ENCODE peak calls at places on chromosomes 6 and 20, in four cellular contexts. One of them, this sample, is unnamed.

GRCh38 chr20:5908981-5909380 is 41.4 kb downstream of the TRMT6 start:
- DNase-seq in GM12865: no peak
- DNase-seq in neural progenitor cell: no peak
- DNase-seq in GM13976: no peak
- DNase-seq in this sample: no peak

GRCh38 chr6:137921823-137922222 is 54.8 kb downstream of the TNFAIP3 start:
- DNase-seq in GM12865: peak
- DNase-seq in GM13976: no peak
- DNase-seq in neural progenitor cell: no peak
- DNase-seq in this sample: peak

GRCh38 chr20:31485450-31486339 is 10.6 kb downstream of the REM1 start:
- DNase-seq in neural progenitor cell: no peak
- DNase-seq in GM13976: no peak
- DNase-seq in GM12865: no peak
- DNase-seq in this sample: peak

GRCh38 chr6:33723576-33724085 is 12.1 kb upstream of the UQCC2 start:
- DNase-seq in GM13976: no peak
- DNase-seq in GM12865: no peak
- DNase-seq in neural progenitor cell: no peak
- DNase-seq in this sample: no peak

GRCh38 chr20:5312518-5312917 is 4.2 kb downstream of the PROKR2 start:
- DNase-seq in GM12865: no peak
- DNase-seq in neural progenitor cell: no peak
- DNase-seq in GM13976: no peak
- DNase-seq in this sample: no peak

GRCh38 chr6:45437441-45437820 is 59.7 kb upstream of the SUPT3H start:
- DNase-seq in GM12865: no peak
- DNase-seq in GM13976: no peak
- DNase-seq in neural progenitor cell: no peak
- DNase-seq in this sample: no peak

GRCh38 chr6:100175814-100176275 is 181.8 kb upstream of the MCHR2 start:
- DNase-seq in GM13976: no peak
- DNase-seq in GM12865: no peak
- DNase-seq in neural progenitor cell: no peak
- DNase-seq in this sample: no peak

GRCh38 chr6:135062735-135063134 is 8.1 kb upstream of the HBS1L start:
- DNase-seq in GM12865: no peak
- DNase-seq in neural progenitor cell: no peak
- DNase-seq in GM13976: no peak
- DNase-seq in this sample: no peak

GRCh38 chr6:56814802-56815201 is 140.1 kb upstream of the BEND6 start:
- DNase-seq in neural progenitor cell: no peak
- DNase-seq in GM13976: no peak
- DNase-seq in GM12865: no peak
- DNase-seq in this sample: no peak

GRCh38 chr6:138580801-138581200 is 81.5 kb upstream of the NHSL1 start:
- DNase-seq in GM12865: no peak
- DNase-seq in neural progenitor cell: no peak
- DNase-seq in GM13976: no peak
- DNase-seq in this sample: no peak

GRCh38 chr6:81876977-81877376 is 124.5 kb upstream of the TENT5A start:
- DNase-seq in GM13976: no peak
- DNase-seq in GM12865: no peak
- DNase-seq in neural progenitor cell: no peak
- DNase-seq in this sample: no peak

GRCh38 chr6:69391106-69391505 is 405.7 kb downstream of the LMBRD1 start:
- DNase-seq in GM12865: no peak
- DNase-seq in neural progenitor cell: no peak
- DNase-seq in GM13976: no peak
- DNase-seq in this sample: no peak

GRCh38 chr6:125951323-125951722 is 5.2 kb upstream of the HINT3 start:
- DNase-seq in neural progenitor cell: no peak
- DNase-seq in GM13976: no peak
- DNase-seq in GM12865: no peak
- DNase-seq in this sample: no peak

GRCh38 chr6:20706293-20707165 is 172.3 kb downstream of the CDKAL1 start:
- DNase-seq in neural progenitor cell: no peak
- DNase-seq in GM13976: no peak
- DNase-seq in GM12865: no peak
- DNase-seq in this sample: no peak

GRCh38 chr6:108544586-108544985 is 16.1 kb upstream of the FOXO3 start:
- DNase-seq in GM12865: no peak
- DNase-seq in neural progenitor cell: no peak
- DNase-seq in GM13976: no peak
- DNase-seq in this sample: no peak

GRCh38 chr20:21183722-21184121 is 57.8 kb downstream of the KIZ start:
- DNase-seq in GM12865: no peak
- DNase-seq in neural progenitor cell: no peak
- DNase-seq in GM13976: no peak
- DNase-seq in this sample: no peak

GRCh38 chr20:21184810-21185209 is 58.9 kb downstream of the KIZ start:
- DNase-seq in GM12865: no peak
- DNase-seq in neural progenitor cell: no peak
- DNase-seq in GM13976: no peak
- DNase-seq in this sample: no peak

GRCh38 chr20:21180248-21180647 is 54.4 kb downstream of the KIZ start:
- DNase-seq in neural progenitor cell: no peak
- DNase-seq in GM12865: no peak
- DNase-seq in GM13976: no peak
- DNase-seq in this sample: no peak

GRCh38 chr20:21181028-21181427 is 55.1 kb downstream of the KIZ start:
- DNase-seq in neural progenitor cell: no peak
- DNase-seq in GM13976: no peak
- DNase-seq in GM12865: no peak
- DNase-seq in this sample: no peak

GRCh38 chr20:21182832-21183563 is 57.1 kb downstream of the KIZ start:
- DNase-seq in GM12865: no peak
- DNase-seq in neural progenitor cell: no peak
- DNase-seq in GM13976: no peak
- DNase-seq in this sample: no peak
- TF ChIP-seq CTCF in GM12865: no peak
- TF ChIP-seq CTCF in neural progenitor cell: no peak
- TF ChIP-seq CTCF in GM13976: no peak
- TF ChIP-seq CTCF in this sample: no peak

GRCh38 chr6:90097357-90097756 is 199.3 kb downstream of the BACH2 start:
- DNase-seq in GM13976: no peak
- DNase-seq in GM12865: no peak
- DNase-seq in neural progenitor cell: no peak
- DNase-seq in this sample: no peak
- TF ChIP-seq CTCF in GM13976: no peak
- TF ChIP-seq CTCF in GM12865: no peak
- TF ChIP-seq CTCF in neural progenitor cell: no peak
- TF ChIP-seq CTCF in this sample: no peak

GRCh38 chr6:77740380-77740779 is 87.5 kb downstream of the MEI4 start:
- DNase-seq in GM13976: peak
- DNase-seq in GM12865: peak
- DNase-seq in neural progenitor cell: no peak
- DNase-seq in this sample: no peak
- TF ChIP-seq CTCF in GM13976: peak
- TF ChIP-seq CTCF in GM12865: peak
- TF ChIP-seq CTCF in neural progenitor cell: peak
- TF ChIP-seq CTCF in this sample: peak

GRCh38 chr6:151647871-151648639 is 154.2 kb downstream of the CCDC170 start:
- DNase-seq in GM12865: peak
- DNase-seq in GM13976: no peak
- DNase-seq in neural progenitor cell: peak
- DNase-seq in this sample: peak
- TF ChIP-seq CTCF in GM12865: peak
- TF ChIP-seq CTCF in GM13976: no peak
- TF ChIP-seq CTCF in neural progenitor cell: peak
- TF ChIP-seq CTCF in this sample: no peak

GRCh38 chr6:130760006-130760405 is 67.2 kb upstream of the SMLR1 start:
- DNase-seq in neural progenitor cell: peak
- DNase-seq in GM12865: peak
- DNase-seq in GM13976: no peak
- DNase-seq in this sample: no peak
- TF ChIP-seq CTCF in neural progenitor cell: peak
- TF ChIP-seq CTCF in GM12865: peak
- TF ChIP-seq CTCF in GM13976: no peak
- TF ChIP-seq CTCF in this sample: peak

GRCh38 chr20:35617397-35618031 is 1.9 kb downstream of the SPAG4 start:
- DNase-seq in GM12865: peak
- DNase-seq in neural progenitor cell: peak
- DNase-seq in GM13976: peak
- DNase-seq in this sample: peak
- TF ChIP-seq CTCF in GM12865: peak
- TF ChIP-seq CTCF in neural progenitor cell: peak
- TF ChIP-seq CTCF in GM13976: peak
- TF ChIP-seq CTCF in this sample: peak

GRCh38 chr6:4164043-4164442 is 28.7 kb upstream of the ECI2 start:
- DNase-seq in neural progenitor cell: no peak
- DNase-seq in GM13976: no peak
- DNase-seq in GM12865: no peak
- DNase-seq in this sample: no peak
- TF ChIP-seq CTCF in neural progenitor cell: no peak
- TF ChIP-seq CTCF in GM13976: no peak
- TF ChIP-seq CTCF in GM12865: no peak
- TF ChIP-seq CTCF in this sample: no peak

GRCh38 chr6:90369024-90369519 is 72.4 kb upstream of the BACH2 start:
- DNase-seq in GM12865: peak
- DNase-seq in GM13976: peak
- DNase-seq in neural progenitor cell: peak
- DNase-seq in this sample: peak
- TF ChIP-seq CTCF in GM12865: no peak
- TF ChIP-seq CTCF in GM13976: no peak
- TF ChIP-seq CTCF in neural progenitor cell: no peak
- TF ChIP-seq CTCF in this sample: no peak

DNA sequence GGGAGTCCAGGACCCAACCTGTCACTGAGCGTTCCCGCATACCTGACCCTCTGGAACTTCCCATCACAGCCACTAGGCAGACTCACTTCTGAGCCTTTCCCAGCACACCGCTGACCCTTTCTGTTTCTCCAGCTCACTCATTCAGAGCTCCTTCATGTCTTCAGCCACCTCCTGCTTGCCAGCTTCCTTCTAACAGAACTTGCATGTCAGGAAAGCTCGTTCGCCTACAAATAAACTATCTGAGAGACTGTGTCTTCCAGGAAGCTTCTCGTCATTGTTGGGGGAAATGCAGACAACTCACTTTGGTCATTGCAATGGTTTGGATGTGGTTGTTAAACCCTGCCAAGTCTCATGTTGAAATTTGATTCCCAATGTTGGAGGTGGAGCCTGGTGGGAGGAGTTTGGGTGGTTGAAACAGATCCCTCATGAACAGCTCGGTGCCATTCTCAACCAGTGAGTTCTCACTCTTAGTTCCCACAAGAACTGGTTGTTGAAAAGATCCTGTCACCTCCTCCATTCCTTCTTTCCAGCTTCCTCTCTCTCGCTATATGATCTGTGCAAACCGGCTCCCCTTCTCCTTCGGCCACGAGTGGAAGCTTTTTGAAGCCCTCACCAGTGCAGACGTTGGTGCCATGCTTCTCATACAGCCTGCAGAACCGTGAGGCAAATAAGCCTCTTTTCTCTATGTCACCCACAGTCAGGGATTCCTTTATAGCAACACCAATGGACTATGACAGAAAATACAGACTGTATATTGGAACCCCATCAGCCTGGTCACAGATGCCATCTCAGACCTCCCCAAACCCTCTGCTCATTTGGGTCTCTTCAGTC is 1.4 kb upstream of the MUC21 start:
- DNase-seq in GM13976: no peak
- DNase-seq in neural progenitor cell: peak
- DNase-seq in GM12865: no peak
- DNase-seq in this sample: no peak
- TF ChIP-seq CTCF in GM13976: no peak
- TF ChIP-seq CTCF in neural progenitor cell: peak
- TF ChIP-seq CTCF in GM12865: no peak
- TF ChIP-seq CTCF in this sample: no peak